ENCODE peak calls at places on chromosomes 13 and 19, in four cellular contexts. A is IMR-90, Z is mesenchymal stem cell, D is H1. E is an unnamed sample.

GRCh38 chr19:50912727-50913716 is 1.8 kb upstream of the KLK4 start:
- DNase-seq in Z (no peak), D (no peak), A (no peak), E (no peak)

GRCh38 chr19:31340059-31341025 is 8.9 kb downstream of the TSHZ3 start:
- DNase-seq in D (no peak), Z (peak), A (peak), E (no peak)

GRCh38 chr19:2186071-2186846 is 22.5 kb downstream of the DOT1L start:
- DNase-seq in A (peak), D (no peak), Z (peak), E (no peak)

GRCh38 chr19:8482696-8483095 is 19.7 kb downstream of the PRAM1 start:
- DNase-seq in D (no peak), Z (no peak), A (no peak), E (no peak)

GRCh38 chr13:35838356-35838755 is 292.8 kb downstream of the DCLK1 start:
- DNase-seq in D (no peak), Z (peak), A (peak), E (no peak)

GRCh38 chr19:49556412-49557398 is 23.7 kb downstream of the NOSIP start:
- DNase-seq in D (peak), A (no peak), Z (no peak), E (no peak)

GRCh38 chr13:112959206-112959605 is 9.8 kb upstream of the MCF2L start:
- DNase-seq in D (no peak), A (no peak), Z (no peak), E (no peak)

GRCh38 chr13:27024062-27024461 is 147.5 kb downstream of the USP12 start:
- DNase-seq in A (no peak), D (no peak), Z (no peak), E (no peak)

GRCh38 chr13:114146173-114146572 is 13.8 kb upstream of the RASA3 start:
- DNase-seq in Z (no peak), A (no peak), D (no peak), E (no peak)

GRCh38 chr19:54506079-54506478 is 3.4 kb downstream of the LAIR2 start:
- DNase-seq in Z (no peak), A (no peak), D (no peak), E (no peak)

GRCh38 chr13:36420437-36420891 is 11.8 kb upstream of the CCNA1 start:
- DNase-seq in Z (peak), D (no peak), A (peak), E (peak)

GRCh38 chr19:45640849-45641273 is 1.7 kb upstream of the EML2 start:
- DNase-seq in D (no peak), Z (no peak), A (no peak), E (no peak)

DNA sequence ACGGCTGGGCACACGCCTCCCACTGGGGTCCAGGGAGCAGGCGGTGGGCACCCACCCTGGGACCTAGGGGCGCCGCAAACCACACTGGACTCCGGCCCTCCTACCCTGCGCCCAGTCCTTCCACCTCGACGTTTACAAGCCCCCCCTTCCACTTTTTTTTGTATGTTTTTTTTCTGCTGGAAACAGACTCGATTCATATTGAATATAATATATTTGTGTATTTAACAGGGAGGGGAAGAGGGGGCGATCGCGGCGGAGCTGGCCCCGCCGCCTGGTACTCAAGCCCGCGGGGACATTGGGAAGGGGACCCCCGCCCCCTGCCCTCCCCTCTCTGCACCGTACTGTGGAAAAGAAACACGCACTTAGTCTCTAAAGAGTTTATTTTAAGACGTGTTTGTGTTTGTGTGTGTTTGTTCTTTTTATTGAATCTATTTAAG is 1.6 kb downstream of the JUNB start:
- DNase-seq in Z (no peak), A (no peak), D (no peak), E (no peak)
- H3K4ac ChIP-seq in Z (peak), A (peak), D (peak), E (no peak)

DNA sequence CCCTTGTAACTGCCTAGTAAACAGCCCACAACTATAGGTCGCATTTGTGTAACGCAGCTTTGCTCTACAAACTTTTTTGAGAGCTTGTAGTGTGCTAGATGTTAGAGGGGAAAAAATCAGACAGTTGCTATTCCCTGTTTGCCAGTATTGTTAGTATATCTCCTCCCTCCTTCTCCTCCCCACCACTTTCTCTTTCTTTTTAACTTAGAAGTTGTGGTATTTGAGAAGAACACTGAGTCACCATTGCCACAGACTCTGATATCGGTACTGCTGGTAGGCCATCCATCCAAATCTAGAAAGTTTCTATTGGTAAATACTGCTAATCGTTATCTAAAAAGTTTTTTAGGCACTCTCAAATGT is 661 bp downstream of the POMP start:
- DNase-seq in D (no peak), Z (peak), A (peak), E (no peak)
- H3K18ac ChIP-seq in D (no peak), Z (peak), A (no peak), E (no peak)

GRCh38 chr13:95641961-95642621 is 2.4 kb downstream of the DZIP1 start:
- DNase-seq in D (no peak), A (peak), Z (peak), E (peak)

GRCh38 chr13:95641291-95641811 is 3.2 kb downstream of the DZIP1 start:
- DNase-seq in A (peak), Z (peak), D (no peak), E (no peak)

DNA sequence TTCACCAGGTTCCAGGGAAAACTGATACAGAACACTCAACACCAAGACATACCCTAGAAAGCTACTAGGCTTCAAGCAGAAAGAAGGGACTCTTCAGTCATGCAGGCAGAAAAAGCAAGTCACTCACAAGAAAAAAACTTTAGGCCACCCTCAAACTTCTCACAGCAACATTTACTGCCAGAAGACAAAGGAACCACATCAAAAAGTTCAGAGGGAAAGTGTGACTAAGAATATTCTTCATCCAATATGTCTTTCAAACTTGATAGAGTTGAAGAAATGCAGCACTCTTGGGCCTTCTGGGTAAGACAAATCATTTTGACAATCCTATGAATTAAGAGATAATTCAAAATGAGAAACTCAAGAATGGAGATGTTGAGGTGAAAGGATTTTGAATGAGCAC is 7.7 kb downstream of the DZIP1 start:
- DNase-seq in Z (no peak), A (no peak), D (no peak), E (no peak)
- H3K4ac ChIP-seq in Z (peak), A (no peak), D (no peak), E (no peak)

DNA sequence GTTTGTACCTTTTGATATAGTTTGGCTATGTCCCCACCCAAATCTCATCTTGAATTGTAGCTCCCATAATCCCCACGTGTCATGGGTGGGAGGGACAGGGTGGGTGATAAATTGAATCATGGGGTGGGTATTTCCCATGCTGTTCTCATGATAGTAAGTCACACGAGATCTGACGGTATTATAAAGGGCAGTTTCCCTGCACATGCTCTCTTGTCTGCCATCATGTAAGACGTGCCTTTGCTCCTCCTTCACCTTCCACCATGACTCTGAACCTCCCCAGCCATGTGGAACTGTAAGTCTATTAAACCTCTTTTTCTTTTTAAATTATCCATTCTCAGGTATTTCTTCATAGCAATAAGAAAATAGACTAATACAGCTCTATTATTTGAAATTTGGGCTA is 330.7 kb upstream of the ATXN8OS start:
- DNase-seq in D (no peak), Z (no peak), A (no peak), E (no peak)
- H3K18ac ChIP-seq in D (no peak), Z (no peak), A (no peak), E (no peak)

GRCh38 chr19:37403403-37403802 is 32.5 kb downstream of the ZNF527 start:
- DNase-seq in D (no peak), A (no peak), Z (no peak), E (no peak)
- H3K4ac ChIP-seq in D (no peak), A (no peak), Z (no peak), E (no peak)

GRCh38 chr19:13981021-13981420 is 25.1 kb downstream of the RFX1 start:
- DNase-seq in A (no peak), D (no peak), Z (no peak), E (no peak)

GRCh38 chr19:13980340-13980739 is 25.8 kb downstream of the RFX1 start:
- DNase-seq in D (no peak), Z (no peak), A (no peak), E (no peak)

GRCh38 chr19:13978721-13979191 is 26.4 kb downstream of the DCAF15 start:
- DNase-seq in A (no peak), Z (peak), D (no peak), E (peak)

GRCh38 chr19:13979224-13979623 is 26.9 kb downstream of the RFX1 start:
- DNase-seq in D (no peak), A (no peak), Z (peak), E (no peak)

GRCh38 chr19:13979686-13980085 is 26.4 kb downstream of the RFX1 start:
- DNase-seq in A (no peak), D (no peak), Z (no peak), E (no peak)
- H3K18ac ChIP-seq in A (no peak), D (peak), Z (no peak), E (no peak)

GRCh38 chr13:31200636-31200970 is 828 bp downstream of the B3GLCT start:
- DNase-seq in D (no peak), A (no peak), Z (peak), E (peak)
- H3K4ac ChIP-seq in D (no peak), A (peak), Z (peak), E (no peak)

GRCh38 chr13:100473087-100473486 is 115.5 kb downstream of the GGACT start:
- DNase-seq in D (no peak), A (no peak), Z (no peak), E (peak)
- H3K18ac ChIP-seq in D (no peak), A (no peak), Z (no peak), E (peak)

GRCh38 chr19:3683405-3683865 is 16.8 kb downstream of the PIP5K1C start:
- DNase-seq in D (peak), A (no peak), Z (peak), E (no peak)
- H3K4ac ChIP-seq in D (no peak), A (no peak), Z (peak), E (no peak)

DNA sequence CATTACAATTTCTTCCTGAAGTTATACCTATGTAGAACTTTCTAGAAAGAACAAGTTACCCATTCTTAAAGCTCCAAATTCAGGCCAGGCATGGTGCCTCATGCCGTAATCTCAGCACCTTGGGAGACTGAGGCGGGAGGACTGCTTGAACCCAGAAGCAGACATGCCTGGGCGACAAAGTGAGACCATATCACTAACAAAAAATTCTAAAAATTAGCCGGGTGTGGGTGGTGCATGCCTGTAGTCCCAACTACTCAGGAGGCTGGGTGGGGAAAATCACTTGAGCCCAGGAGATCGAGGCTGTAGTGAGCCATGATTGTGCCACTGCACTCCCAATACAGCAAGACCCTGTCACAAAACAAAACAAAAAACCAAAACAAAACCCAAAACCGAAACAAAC is 23.0 kb downstream of the KCNRG start:
- DNase-seq in A (no peak), Z (no peak), D (no peak), E (no peak)
- H3K18ac ChIP-seq in A (no peak), Z (no peak), D (no peak), E (no peak)

E was measured in neuronal stem cell.